ENCODE peak calls at places on chromosome 12, in five cellular contexts. G, D, I, L and V are unnamed samples.
A peak's percentile ranks its signal among the peaks of the same experiment; 100 is the strongest.

GRCh38 chr12:92297932-92298681 is 152.5 kb upstream of the BTG1 start:
- DNase-seq in G (no peak), D (peak; percentile 58), I (peak; percentile 24), L (no peak), V (no peak)

GRCh38 chr12:128008341-128008740 is 258.6 kb upstream of the TMEM132C start:
- DNase-seq in D (no peak), I (no peak), G (no peak), L (no peak), V (no peak)

GRCh38 chr12:128073937-128074336 is 193.0 kb upstream of the TMEM132C start:
- DNase-seq in D (no peak), G (no peak), I (no peak), L (no peak), V (no peak)

GRCh38 chr12:71888521-71888920 is 49.0 kb downstream of the TBC1D15 start:
- DNase-seq in D (no peak), G (no peak), I (no peak), L (no peak), V (no peak)

GRCh38 chr12:94218244-94218643 is 69.9 kb downstream of the PLXNC1 start:
- DNase-seq in I (no peak), L (peak; percentile 1), G (no peak), D (no peak), V (no peak)

GRCh38 chr12:99658950-99659349 is 11.4 kb downstream of the GARIN6 start:
- DNase-seq in D (peak; percentile 11), I (no peak), L (no peak), G (no peak), V (no peak)

GRCh38 chr12:50562485-50563433 is 58.0 kb downstream of the DIP2B start:
- DNase-seq in D (no peak), I (no peak), G (no peak), L (no peak), V (no peak)

GRCh38 chr12:5900533-5901255 is 44.4 kb downstream of the ANO2 start:
- DNase-seq in L (no peak), I (no peak), G (no peak), D (no peak), V (no peak)

GRCh38 chr12:85275359-85275758 is 4.7 kb upstream of the ALX1 start:
- DNase-seq in L (no peak), D (no peak), I (no peak), G (no peak), V (no peak)

GRCh38 chr12:27531916-27532315 is 7.9 kb downstream of the PPFIBP1 start:
- DNase-seq in D (no peak), L (no peak), G (no peak), I (no peak), V (no peak)

GRCh38 chr12:1777798-1778197 is 42.6 kb upstream of the LRTM2 start:
- DNase-seq in G (no peak), L (no peak), I (no peak), D (no peak), V (no peak)

GRCh38 chr12:73935817-73936216 is 601.8 kb upstream of the ATXN7L3B start:
- DNase-seq in G (no peak), I (no peak), D (no peak), L (no peak), V (no peak)

GRCh38 chr12:3743803-3744202 is 9.1 kb downstream of the CRACR2A start:
- DNase-seq in I (no peak), D (no peak), G (no peak), L (no peak), V (no peak)

GRCh38 chr12:131833896-131834641 is 5.9 kb downstream of the MMP17 start:
- DNase-seq in G (peak; percentile 43), I (no peak), L (no peak), D (no peak), V (no peak)

GRCh38 chr12:84421103-84421502 is 491.5 kb downstream of the SLC6A15 start:
- DNase-seq in G (no peak), L (no peak), I (no peak), D (no peak), V (no peak)

GRCh38 chr12:106783515-106783914 is 9.0 kb downstream of the RIC8B start:
- DNase-seq in G (no peak), I (no peak), D (no peak), L (no peak), V (no peak)

GRCh38 chr12:13816394-13816793 is 165.0 kb downstream of the GRIN2B start:
- DNase-seq in L (no peak), G (no peak), D (no peak), I (no peak), V (no peak)